ENCODE peak calls at places on chromosomes 13 and 19, in eight cellular contexts. One of them, this sample, is unnamed.

GRCh38 chr19:47227347-47228167 is 3.4 kb downstream of the BBC3 start:
- DNase-seq in epithelial cell of esophagus: peak
- DNase-seq in fibroblast of lung: peak
- DNase-seq in left ventricle myocardium inferior: peak
- DNase-seq in Peyer's patch: peak
- DNase-seq in fibroblast of the aortic adventitia: peak
- DNase-seq in heart left ventricle: peak
- DNase-seq in SK-N-SH: peak
- DNase-seq in this sample: peak

GRCh38 chr13:28246891-28247290 is 108.5 kb downstream of the PAN3 start:
- DNase-seq in Peyer's patch: no peak
- DNase-seq in fibroblast of the aortic adventitia: no peak
- DNase-seq in fibroblast of lung: no peak
- DNase-seq in epithelial cell of esophagus: no peak
- DNase-seq in heart left ventricle: no peak
- DNase-seq in SK-N-SH: no peak
- DNase-seq in left ventricle myocardium inferior: no peak
- DNase-seq in this sample: no peak

GRCh38 chr19:43620061-43621001 is 902 bp upstream of the ZNF428 start:
- DNase-seq in heart left ventricle: no peak
- DNase-seq in SK-N-SH: no peak
- DNase-seq in fibroblast of lung: no peak
- DNase-seq in Peyer's patch: no peak
- DNase-seq in fibroblast of the aortic adventitia: no peak
- DNase-seq in left ventricle myocardium inferior: no peak
- DNase-seq in epithelial cell of esophagus: no peak
- DNase-seq in this sample: no peak

GRCh38 chr13:24505256-24505655 is 7.3 kb downstream of the PARP4 start:
- DNase-seq in epithelial cell of esophagus: no peak
- DNase-seq in Peyer's patch: no peak
- DNase-seq in fibroblast of lung: no peak
- DNase-seq in fibroblast of the aortic adventitia: no peak
- DNase-seq in SK-N-SH: no peak
- DNase-seq in heart left ventricle: no peak
- DNase-seq in left ventricle myocardium inferior: no peak
- DNase-seq in this sample: no peak

GRCh38 chr13:65926750-65927171 is 1303.4 kb downstream of the PCDH9 start:
- DNase-seq in heart left ventricle: peak
- DNase-seq in fibroblast of the aortic adventitia: no peak
- DNase-seq in epithelial cell of esophagus: peak
- DNase-seq in fibroblast of lung: no peak
- DNase-seq in SK-N-SH: no peak
- DNase-seq in Peyer's patch: no peak
- DNase-seq in left ventricle myocardium inferior: peak
- DNase-seq in this sample: no peak

GRCh38 chr19:38975214-38975860 is at the start of gene FBXO17:
- DNase-seq in left ventricle myocardium inferior: peak
- DNase-seq in fibroblast of the aortic adventitia: peak
- DNase-seq in Peyer's patch: peak
- DNase-seq in heart left ventricle: peak
- DNase-seq in fibroblast of lung: peak
- DNase-seq in SK-N-SH: peak
- DNase-seq in epithelial cell of esophagus: peak
- DNase-seq in this sample: peak

GRCh38 chr13:61255035-61255796 is 160.4 kb downstream of the PCDH20 start:
- DNase-seq in Peyer's patch: no peak
- DNase-seq in epithelial cell of esophagus: peak
- DNase-seq in heart left ventricle: no peak
- DNase-seq in SK-N-SH: no peak
- DNase-seq in fibroblast of lung: peak
- DNase-seq in left ventricle myocardium inferior: no peak
- DNase-seq in fibroblast of the aortic adventitia: no peak
- DNase-seq in this sample: no peak

GRCh38 chr19:42115705-42116104 is 16.5 kb downstream of the POU2F2 start:
- DNase-seq in SK-N-SH: no peak
- DNase-seq in fibroblast of the aortic adventitia: no peak
- DNase-seq in fibroblast of lung: no peak
- DNase-seq in heart left ventricle: no peak
- DNase-seq in left ventricle myocardium inferior: no peak
- DNase-seq in Peyer's patch: no peak
- DNase-seq in epithelial cell of esophagus: no peak
- DNase-seq in this sample: no peak

GRCh38 chr19:40612831-40613668 is 11.9 kb downstream of the LTBP4 start:
- DNase-seq in left ventricle myocardium inferior: no peak
- DNase-seq in fibroblast of lung: no peak
- DNase-seq in Peyer's patch: peak
- DNase-seq in SK-N-SH: peak
- DNase-seq in heart left ventricle: peak
- DNase-seq in epithelial cell of esophagus: peak
- DNase-seq in fibroblast of the aortic adventitia: no peak
- DNase-seq in this sample: peak

GRCh38 chr13:21240586-21240985 is 64.1 kb downstream of the MRPL57 start:
- DNase-seq in heart left ventricle: no peak
- DNase-seq in fibroblast of lung: no peak
- DNase-seq in SK-N-SH: no peak
- DNase-seq in fibroblast of the aortic adventitia: peak
- DNase-seq in Peyer's patch: no peak
- DNase-seq in epithelial cell of esophagus: peak
- DNase-seq in left ventricle myocardium inferior: no peak
- DNase-seq in this sample: no peak

GRCh38 chr19:46296722-46297431 is at the start of gene HIF3A:
- DNase-seq in fibroblast of the aortic adventitia: no peak
- DNase-seq in left ventricle myocardium inferior: peak
- DNase-seq in epithelial cell of esophagus: no peak
- DNase-seq in SK-N-SH: peak
- DNase-seq in heart left ventricle: peak
- DNase-seq in Peyer's patch: peak
- DNase-seq in fibroblast of lung: peak
- DNase-seq in this sample: no peak

GRCh38 chr19:1045247-1045603 is 5.3 kb downstream of the ABCA7 start:
- DNase-seq in epithelial cell of esophagus: peak
- DNase-seq in fibroblast of the aortic adventitia: no peak
- DNase-seq in Peyer's patch: peak
- DNase-seq in left ventricle myocardium inferior: no peak
- DNase-seq in fibroblast of lung: no peak
- DNase-seq in heart left ventricle: no peak
- DNase-seq in SK-N-SH: peak
- DNase-seq in this sample: no peak

GRCh38 chr19:57477191-57478008 is at the start of gene ZNF772:
- DNase-seq in heart left ventricle: peak
- DNase-seq in Peyer's patch: peak
- DNase-seq in fibroblast of the aortic adventitia: peak
- DNase-seq in fibroblast of lung: peak
- DNase-seq in epithelial cell of esophagus: peak
- DNase-seq in left ventricle myocardium inferior: peak
- DNase-seq in SK-N-SH: peak
- DNase-seq in this sample: peak

GRCh38 chr13:109783815-109784589 is 2.4 kb downstream of the IRS2 start:
- DNase-seq in fibroblast of lung: no peak
- DNase-seq in heart left ventricle: no peak
- DNase-seq in Peyer's patch: no peak
- DNase-seq in left ventricle myocardium inferior: no peak
- DNase-seq in SK-N-SH: peak
- DNase-seq in epithelial cell of esophagus: no peak
- DNase-seq in fibroblast of the aortic adventitia: no peak
- DNase-seq in this sample: no peak

GRCh38 chr13:25992076-25992475 is 59.7 kb downstream of the SHISA2 start:
- DNase-seq in Peyer's patch: no peak
- DNase-seq in left ventricle myocardium inferior: no peak
- DNase-seq in SK-N-SH: no peak
- DNase-seq in epithelial cell of esophagus: no peak
- DNase-seq in fibroblast of the aortic adventitia: no peak
- DNase-seq in fibroblast of lung: no peak
- DNase-seq in heart left ventricle: no peak
- DNase-seq in this sample: no peak

GRCh38 chr13:50910483-50910805 is 853 bp downstream of the RNASEH2B start:
- DNase-seq in epithelial cell of esophagus: peak
- DNase-seq in Peyer's patch: no peak
- DNase-seq in fibroblast of lung: peak
- DNase-seq in heart left ventricle: no peak
- DNase-seq in left ventricle myocardium inferior: no peak
- DNase-seq in SK-N-SH: peak
- DNase-seq in fibroblast of the aortic adventitia: peak
- DNase-seq in this sample: no peak

GRCh38 chr13:76812206-76812882 is 73.9 kb downstream of the KCTD12 start:
- DNase-seq in heart left ventricle: peak
- DNase-seq in fibroblast of the aortic adventitia: peak
- DNase-seq in left ventricle myocardium inferior: peak
- DNase-seq in Peyer's patch: no peak
- DNase-seq in SK-N-SH: peak
- DNase-seq in epithelial cell of esophagus: no peak
- DNase-seq in fibroblast of lung: peak
- DNase-seq in this sample: peak

GRCh38 chr19:16111160-16111908 is at the start of gene RAB8A:
- DNase-seq in SK-N-SH: peak
- DNase-seq in heart left ventricle: peak
- DNase-seq in epithelial cell of esophagus: peak
- DNase-seq in Peyer's patch: peak
- DNase-seq in fibroblast of the aortic adventitia: peak
- DNase-seq in fibroblast of lung: peak
- DNase-seq in left ventricle myocardium inferior: peak
- DNase-seq in this sample: peak

DNA sequence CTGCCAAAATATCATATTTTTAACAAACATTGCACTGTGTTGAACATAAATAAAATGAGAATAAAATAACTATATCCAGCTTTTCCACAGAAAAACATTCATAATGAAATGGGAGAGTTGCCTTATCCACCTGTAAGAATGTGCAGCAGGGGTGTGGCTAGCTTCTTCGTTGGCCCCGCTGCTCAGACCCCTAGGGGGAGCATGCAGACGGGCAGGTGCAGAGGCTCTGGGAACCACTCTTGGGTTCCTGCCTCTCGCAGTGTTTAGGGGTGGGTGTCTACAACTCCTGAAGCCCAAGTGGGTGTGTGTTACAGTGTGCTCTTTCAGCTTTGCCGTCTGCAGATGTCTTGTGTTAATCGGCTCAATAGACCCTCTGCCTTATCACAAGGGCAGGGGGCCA is 121.7 kb downstream of the SLITRK5 start:
- DNase-seq in Peyer's patch: no peak
- DNase-seq in fibroblast of lung: no peak
- DNase-seq in fibroblast of the aortic adventitia: no peak
- DNase-seq in SK-N-SH: no peak
- DNase-seq in left ventricle myocardium inferior: no peak
- DNase-seq in epithelial cell of esophagus: no peak
- DNase-seq in heart left ventricle: no peak
- DNase-seq in this sample: no peak
- TF ChIP-seq CTCF in Peyer's patch: no peak
- TF ChIP-seq CTCF in fibroblast of lung: no peak
- TF ChIP-seq CTCF in fibroblast of the aortic adventitia: no peak
- TF ChIP-seq CTCF in SK-N-SH: no peak
- TF ChIP-seq CTCF in left ventricle myocardium inferior: no peak
- TF ChIP-seq CTCF in epithelial cell of esophagus: no peak
- TF ChIP-seq CTCF in heart left ventricle: no peak
- TF ChIP-seq CTCF in this sample: no peak

GRCh38 chr13:45331123-45331619 is 9.8 kb downstream of the TPT1 start:
- DNase-seq in left ventricle myocardium inferior: no peak
- DNase-seq in fibroblast of lung: no peak
- DNase-seq in heart left ventricle: no peak
- DNase-seq in SK-N-SH: no peak
- DNase-seq in Peyer's patch: no peak
- DNase-seq in epithelial cell of esophagus: no peak
- DNase-seq in fibroblast of the aortic adventitia: no peak
- DNase-seq in this sample: no peak

GRCh38 chr13:45331981-45332830 is 8.8 kb downstream of the TPT1 start:
- DNase-seq in left ventricle myocardium inferior: no peak
- DNase-seq in SK-N-SH: no peak
- DNase-seq in epithelial cell of esophagus: peak
- DNase-seq in fibroblast of lung: peak
- DNase-seq in Peyer's patch: no peak
- DNase-seq in heart left ventricle: no peak
- DNase-seq in fibroblast of the aortic adventitia: peak
- DNase-seq in this sample: no peak

GRCh38 chr13:45325806-45326205 is 15.2 kb downstream of the TPT1 start:
- DNase-seq in epithelial cell of esophagus: peak
- DNase-seq in fibroblast of the aortic adventitia: peak
- DNase-seq in SK-N-SH: no peak
- DNase-seq in left ventricle myocardium inferior: peak
- DNase-seq in fibroblast of lung: peak
- DNase-seq in heart left ventricle: peak
- DNase-seq in Peyer's patch: no peak
- DNase-seq in this sample: no peak

GRCh38 chr13:45328661-45329105 is 12.3 kb downstream of the TPT1 start:
- DNase-seq in epithelial cell of esophagus: no peak
- DNase-seq in heart left ventricle: no peak
- DNase-seq in left ventricle myocardium inferior: no peak
- DNase-seq in fibroblast of the aortic adventitia: peak
- DNase-seq in SK-N-SH: no peak
- DNase-seq in fibroblast of lung: peak
- DNase-seq in Peyer's patch: no peak
- DNase-seq in this sample: no peak

GRCh38 chr13:45327253-45327954 is 13.6 kb downstream of the TPT1 start:
- DNase-seq in epithelial cell of esophagus: peak
- DNase-seq in heart left ventricle: no peak
- DNase-seq in fibroblast of the aortic adventitia: no peak
- DNase-seq in SK-N-SH: no peak
- DNase-seq in Peyer's patch: no peak
- DNase-seq in left ventricle myocardium inferior: no peak
- DNase-seq in fibroblast of lung: no peak
- DNase-seq in this sample: no peak
- TF ChIP-seq CTCF in epithelial cell of esophagus: no peak
- TF ChIP-seq CTCF in heart left ventricle: no peak
- TF ChIP-seq CTCF in fibroblast of the aortic adventitia: no peak
- TF ChIP-seq CTCF in SK-N-SH: no peak
- TF ChIP-seq CTCF in Peyer's patch: no peak
- TF ChIP-seq CTCF in left ventricle myocardium inferior: no peak
- TF ChIP-seq CTCF in fibroblast of lung: no peak
- TF ChIP-seq CTCF in this sample: no peak

DNA sequence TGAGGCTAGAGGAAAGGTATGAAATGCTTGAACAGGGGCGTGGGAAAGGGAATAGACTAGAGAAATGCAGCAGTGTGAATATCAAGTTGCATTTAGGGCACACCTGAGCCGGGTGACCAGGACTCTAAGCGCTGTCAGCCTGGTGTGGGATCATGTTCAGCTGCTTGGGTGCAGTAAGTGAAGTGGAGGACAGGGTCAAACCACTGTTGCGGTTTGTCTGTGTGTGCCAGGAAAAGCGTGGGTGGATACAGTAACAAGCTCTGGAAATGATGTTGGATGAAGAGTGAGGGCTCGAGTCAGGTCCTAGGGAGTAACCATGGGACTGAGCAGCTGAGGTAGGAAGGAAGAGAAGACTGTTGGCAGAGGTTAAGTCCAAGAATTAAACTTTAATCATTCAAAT is 15.8 kb downstream of the DGKH start:
- DNase-seq in SK-N-SH: no peak
- DNase-seq in heart left ventricle: no peak
- DNase-seq in fibroblast of the aortic adventitia: peak
- DNase-seq in left ventricle myocardium inferior: no peak
- DNase-seq in fibroblast of lung: peak
- DNase-seq in Peyer's patch: no peak
- DNase-seq in epithelial cell of esophagus: peak
- DNase-seq in this sample: no peak
- TF ChIP-seq CTCF in SK-N-SH: no peak
- TF ChIP-seq CTCF in heart left ventricle: no peak
- TF ChIP-seq CTCF in fibroblast of the aortic adventitia: no peak
- TF ChIP-seq CTCF in left ventricle myocardium inferior: no peak
- TF ChIP-seq CTCF in fibroblast of lung: no peak
- TF ChIP-seq CTCF in Peyer's patch: no peak
- TF ChIP-seq CTCF in epithelial cell of esophagus: no peak
- TF ChIP-seq CTCF in this sample: no peak

GRCh38 chr19:35055715-35056179 is 14.2 kb downstream of the HPN start:
- DNase-seq in epithelial cell of esophagus: peak
- DNase-seq in fibroblast of the aortic adventitia: no peak
- DNase-seq in left ventricle myocardium inferior: no peak
- DNase-seq in fibroblast of lung: no peak
- DNase-seq in heart left ventricle: no peak
- DNase-seq in SK-N-SH: no peak
- DNase-seq in Peyer's patch: no peak
- DNase-seq in this sample: no peak
- TF ChIP-seq CTCF in epithelial cell of esophagus: peak
- TF ChIP-seq CTCF in fibroblast of the aortic adventitia: no peak
- TF ChIP-seq CTCF in left ventricle myocardium inferior: no peak
- TF ChIP-seq CTCF in fibroblast of lung: no peak
- TF ChIP-seq CTCF in heart left ventricle: peak
- TF ChIP-seq CTCF in SK-N-SH: peak
- TF ChIP-seq CTCF in Peyer's patch: no peak
- TF ChIP-seq CTCF in this sample: no peak